ENCODE peak calls at places on chromosomes 4 and X, in six cellular contexts. V, M, K, W, Y and B are unnamed samples.

GRCh38 chrX:35664838-35665237 is 133.3 kb upstream of the MAGEB16 start:
- DNase-seq in V (no peak), M (no peak), K (no peak), W (no peak), Y (no peak), B (peak; percentile 58)

GRCh38 chr4:70734168-70734954 is 12.6 kb downstream of the RUFY3 start:
- DNase-seq in V (peak; percentile 3), M (peak; percentile 12), K (peak; percentile 67), W (no peak), Y (no peak), B (no peak)

GRCh38 chrX:72395252-72395651 is 89.5 kb upstream of the CITED1 start:
- DNase-seq in V (no peak), M (no peak), K (no peak), W (no peak), Y (no peak), B (no peak)

GRCh38 chr4:138487217-138487616 is 245.1 kb upstream of the SLC7A11 start:
- DNase-seq in V (no peak), M (no peak), K (no peak), W (no peak), Y (no peak), B (no peak)

GRCh38 chrX:80550722-80551121 is 130.5 kb downstream of the TENT5D start:
- DNase-seq in V (no peak), M (peak; percentile 12), K (no peak), W (no peak), Y (no peak), B (peak; percentile 4)

GRCh38 chrX:74061879-74062278 is 242.1 kb upstream of the ZCCHC13 start:
- DNase-seq in V (peak; percentile 3), M (no peak), K (peak; percentile 63), W (no peak), Y (no peak), B (no peak)

GRCh38 chrX:78124304-78124703 is 15.1 kb downstream of the TAF9B start:
- DNase-seq in V (no peak), M (no peak), K (no peak), W (no peak), Y (no peak), B (no peak)

GRCh38 chr4:148790691-148791090 is 348.5 kb upstream of the NR3C2 start:
- DNase-seq in V (no peak), M (no peak), K (peak; percentile 94), W (no peak), Y (no peak), B (no peak)

GRCh38 chrX:119734897-119735339 is 23.5 kb upstream of the SOWAHD start:
- DNase-seq in V (no peak), M (no peak), K (no peak), W (no peak), Y (peak; percentile 82), B (no peak)

GRCh38 chr4:38188631-38189101 is 228.5 kb downstream of the PTTG2 start:
- DNase-seq in V (peak; percentile 97), M (no peak), K (peak; percentile 97), W (no peak), Y (no peak), B (no peak)

GRCh38 chrX:11464836-11465458 is 171.7 kb downstream of the AMELX start:
- DNase-seq in V (no peak), M (no peak), K (no peak), W (no peak), Y (no peak), B (no peak)

GRCh38 chr4:84639143-84639542 is 56.2 kb downstream of the CDS1 start:
- DNase-seq in V (no peak), M (no peak), K (no peak), W (no peak), Y (no peak), B (no peak)
- H3K4me3 ChIP-seq in V (no peak overlapping the region), M (no peak overlapping the region), K (no peak overlapping the region), W (no peak overlapping the region), Y (no peak overlapping the region), B (no peak overlapping the region)

DNA sequence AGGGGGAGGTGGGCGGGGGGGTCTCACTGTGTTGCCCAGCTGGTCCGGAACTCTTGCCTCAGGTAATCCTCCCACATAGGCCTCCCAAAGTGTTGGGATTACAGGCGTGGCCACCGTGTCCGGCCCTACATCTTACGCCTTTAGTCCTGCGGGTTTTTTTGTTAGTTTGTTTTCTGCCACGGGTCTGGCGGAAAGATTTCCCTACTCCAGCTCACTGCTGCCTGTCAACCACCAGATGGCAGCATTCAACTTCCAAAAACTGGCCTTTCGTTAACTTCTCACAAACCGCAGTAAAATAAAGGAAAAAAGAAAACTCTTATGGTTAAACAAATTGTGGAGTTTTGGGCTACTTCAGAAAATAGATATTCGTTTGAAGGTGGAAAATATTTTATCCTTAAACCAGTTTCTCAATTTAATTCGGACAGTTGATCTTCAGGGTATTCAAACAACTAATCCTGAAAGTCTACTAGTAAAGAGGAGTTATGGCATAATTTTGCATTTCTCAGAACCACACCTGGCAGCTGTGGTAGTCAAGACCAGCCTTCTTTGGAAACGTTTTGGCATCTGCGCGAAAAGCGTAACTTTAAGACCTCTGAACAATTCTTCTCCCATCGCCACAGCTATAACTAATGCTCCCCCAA is 41.1 kb downstream of the LUZP4 start:
- DNase-seq in V (peak; percentile 57), M (peak; percentile 36), K (peak; percentile 45), W (no peak), Y (no peak), B (peak; percentile 18)
- TF ChIP-seq CTCF in V (peak; percentile 88), M (peak; percentile 66), K (peak; percentile 73), W (peak; percentile 79), Y (peak; percentile 74), B (peak; percentile 66)

DNA sequence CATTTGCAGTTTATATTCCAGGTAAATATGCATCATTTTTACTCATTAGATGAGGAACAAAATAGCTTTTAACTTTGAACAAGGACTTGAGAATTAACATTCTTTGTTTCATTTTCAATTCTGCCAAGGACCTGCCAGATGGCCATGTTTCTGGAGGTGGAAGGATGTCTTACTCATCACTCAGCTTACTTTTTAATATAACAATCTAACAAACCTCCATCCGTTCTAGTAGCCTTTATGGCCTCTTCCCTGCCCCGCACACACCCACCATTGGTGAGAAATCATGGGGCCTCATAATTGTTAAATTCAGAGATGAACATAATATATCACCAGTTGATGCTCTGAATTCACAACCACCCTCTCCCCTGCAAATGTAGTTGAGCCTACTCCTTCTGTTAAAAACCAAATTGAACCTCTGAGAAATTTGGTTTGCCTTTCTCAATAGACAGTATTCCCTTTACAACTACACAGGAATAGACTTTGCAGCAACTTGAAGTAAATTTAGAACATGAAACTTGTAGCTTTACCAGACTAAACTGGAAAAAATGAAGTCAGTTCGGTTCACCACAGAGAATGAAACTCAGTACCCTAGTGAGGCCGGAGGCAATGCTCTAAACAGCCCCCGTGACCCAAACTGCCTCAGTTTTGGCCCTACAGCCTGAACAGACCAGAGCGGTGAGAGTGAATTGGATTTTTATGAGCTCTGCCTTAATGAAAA is 50.1 kb upstream of the ACSL4 start:
- DNase-seq in V (no peak), M (no peak), K (peak; percentile 14), W (no peak), Y (no peak), B (no peak)
- H3K4me3 ChIP-seq in V (no peak overlapping the region), M (no peak overlapping the region), K (no peak overlapping the region), W (no peak overlapping the region), Y (no peak overlapping the region), B (no peak overlapping the region)

DNA sequence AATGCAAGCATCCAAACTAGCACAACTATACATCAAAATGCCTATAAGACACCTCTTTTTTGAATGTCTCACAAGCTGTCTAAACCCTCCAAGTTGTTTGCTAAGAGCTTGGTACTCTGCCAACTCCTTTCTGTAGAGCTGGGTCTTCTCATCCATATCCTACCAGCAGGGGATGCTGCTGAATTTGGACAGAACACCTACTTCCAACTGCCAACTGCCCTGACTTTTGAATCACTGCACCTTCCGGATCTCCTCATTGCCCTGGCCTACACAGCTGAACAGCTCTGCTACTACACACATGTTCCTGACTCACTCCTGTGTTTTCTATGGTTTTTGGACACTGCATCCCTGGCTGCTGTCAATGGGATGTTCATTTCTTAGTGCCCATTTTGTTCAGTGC is 18.7 kb downstream of the FAM184B start:
- DNase-seq in V (no peak), M (peak; percentile 25), K (peak; percentile 67), W (no peak), Y (no peak), B (peak; percentile 21)
- TF ChIP-seq CTCF in V (no peak), M (peak; percentile 42), K (peak; percentile 54), W (no peak), Y (no peak), B (peak; percentile 34)